ENCODE peak calls at places on chromosomes 11 and 22, in eight cellular contexts. P is HFFc6; T is fibroblast of the aortic adventitia; Y is CD8-positive, alpha-beta T cell; M is WTC11; R is fibroblast of mammary gland; H is HCT116; O is HFF-Myc. J is an unnamed sample.

GRCh38 chr22:20392983-20393704 is 807 bp upstream of the ZNF74 start:
- DNase-seq in R (no peak), M (no peak), O (no peak), P (no peak), Y (no peak), T (no peak), H (no peak), J (no peak)

GRCh38 chr22:47143249-47143938 is 380.9 kb downstream of the TBC1D22A start:
- DNase-seq in R (no peak), O (no peak), M (no peak), Y (no peak), H (no peak), P (no peak), T (no peak), J (no peak)

GRCh38 chr11:57982763-57983162 is 40.9 kb upstream of the OR9Q1 start:
- DNase-seq in R (no peak), P (no peak), Y (no peak), O (no peak), H (no peak), M (no peak), T (no peak), J (peak; percentile 13)

GRCh38 chr22:47801541-47802245 is 1039.2 kb downstream of the TBC1D22A start:
- DNase-seq in T (no peak), M (no peak), H (no peak), O (no peak), P (no peak), R (no peak), Y (no peak), J (no peak)

GRCh38 chr22:35170716-35171697 is 86.3 kb upstream of the HMGXB4 start:
- DNase-seq in Y (no peak), M (no peak), H (no peak), O (no peak), R (no peak), P (no peak), T (no peak), J (no peak)

GRCh38 chr11:85710912-85711311 is 24.9 kb upstream of the CCDC89 start:
- DNase-seq in M (no peak), P (no peak), R (no peak), Y (no peak), H (no peak), T (no peak), O (no peak), J (no peak)

GRCh38 chr22:19869497-19870152 is 15.0 kb upstream of the GNB1L start:
- DNase-seq in R (no peak), O (no peak), M (no peak), T (no peak), P (no peak), Y (no peak), H (no peak), J (no peak)

GRCh38 chr11:76835928-76836612 is 24.6 kb upstream of the ACER3 start:
- DNase-seq in P (peak; percentile 55), T (peak; percentile 94), R (peak; percentile 86), H (no peak), O (peak; percentile 72), M (no peak), Y (no peak), J (no peak)

GRCh38 chr11:3942160-3942955 is 86.9 kb downstream of the STIM1 start:
- DNase-seq in P (no peak), M (no peak), R (no peak), T (no peak), Y (peak; percentile 19), H (no peak), O (no peak), J (no peak)

GRCh38 chr22:45975266-45976161 is 1.4 kb downstream of the WNT7B start:
- DNase-seq in Y (no peak), T (no peak), P (no peak), R (no peak), O (no peak), M (no peak), H (no peak), J (no peak)

GRCh38 chr11:3971756-3972404 is 116.4 kb downstream of the STIM1 start:
- DNase-seq in R (peak; percentile 56), M (no peak), T (peak; percentile 38), Y (no peak), H (no peak), P (peak; percentile 35), O (no peak), J (no peak)

GRCh38 chr11:32821917-32822560 is 7.7 kb upstream of the PRRG4 start:
- DNase-seq in P (no peak), O (no peak), R (no peak), M (no peak), H (no peak), Y (no peak), T (no peak), J (no peak)

GRCh38 chr11:129785383-129786111 is 30.1 kb upstream of the TMEM45B start:
- DNase-seq in R (peak; percentile 16), O (no peak), M (no peak), T (peak; percentile 55), Y (no peak), H (no peak), P (no peak), J (no peak)

GRCh38 chr11:92122561-92122960 is 102.1 kb upstream of the FAT3 start:
- DNase-seq in M (no peak), R (no peak), Y (no peak), O (no peak), T (no peak), H (no peak), P (no peak), J (no peak)

GRCh38 chr11:126114486-126115252 is 52.0 kb upstream of the CDON start:
- DNase-seq in O (no peak), H (no peak), R (no peak), Y (no peak), T (no peak), M (no peak), P (no peak), J (no peak)

GRCh38 chr22:47165338-47165931 is 403.0 kb downstream of the TBC1D22A start:
- DNase-seq in R (no peak), O (no peak), H (no peak), Y (no peak), M (peak; percentile 8), T (no peak), P (no peak), J (no peak)

GRCh38 chr22:20174785-20175596 is 24.1 kb upstream of the CCDC188 start:
- DNase-seq in H (no peak), P (no peak), O (no peak), M (no peak), Y (no peak), T (peak; percentile 6), R (peak; percentile 3), J (no peak)

GRCh38 chr11:27440090-27440489 is 32.5 kb downstream of the LGR4 start:
- DNase-seq in Y (no peak), M (no peak), P (no peak), O (no peak), R (no peak), T (no peak), H (no peak), J (no peak)

GRCh38 chr11:58024601-58025091 is 965 bp downstream of the OR9Q1 start:
- DNase-seq in T (peak; percentile 55), M (no peak), P (peak; percentile 47), O (no peak), Y (no peak), H (no peak), R (peak; percentile 56), J (no peak)

GRCh38 chr11:67255353-67255752 is 10.9 kb upstream of the GRK2 start:
- DNase-seq in O (no peak), T (no peak), M (no peak), R (no peak), Y (no peak), H (no peak), P (no peak), J (no peak)

GRCh38 chr11:45833761-45834160 is 13.5 kb upstream of the CRY2 start:
- DNase-seq in P (no peak), Y (no peak), T (no peak), M (no peak), O (no peak), H (no peak), R (no peak), J (no peak)

GRCh38 chr11:67195971-67196418 is 70.3 kb upstream of the GRK2 start:
- DNase-seq in R (peak; percentile 89), Y (no peak), H (no peak), P (peak; percentile 85), O (peak; percentile 61), M (no peak), T (peak; percentile 80), J (no peak)

GRCh38 chr11:129974237-129974636 is 28.4 kb downstream of the PRDM10 start:
- DNase-seq in T (no peak), P (no peak), M (no peak), O (no peak), Y (no peak), H (no peak), R (no peak), J (no peak)

GRCh38 chr22:40364431-40364830 is 6.0 kb upstream of the SGSM3 start:
- DNase-seq in O (no peak), Y (no peak), R (no peak), M (no peak), P (no peak), T (no peak), H (no peak), J (no peak)

GRCh38 chr11:520428-521178 is 13.6 kb upstream of the RNH1 start:
- DNase-seq in H (no peak), T (no peak), P (no peak), O (no peak), R (no peak), M (peak; percentile 45), Y (no peak), J (no peak)
- TF ChIP-seq CTCF in H (no peak), T (no peak), P (peak; percentile 25), O (no peak), R (no peak), M (peak; percentile 53), Y (no peak), J (no peak)

GRCh38 chr11:83801799-83802198 is 515.6 kb upstream of the CCDC90B start:
- DNase-seq in P (no peak), H (no peak), M (no peak), O (no peak), T (no peak), R (no peak), Y (no peak), J (no peak)
- TF ChIP-seq CTCF in P (peak; percentile 56), H (peak; percentile 36), M (no peak), O (peak; percentile 14), T (peak; percentile 23), R (peak; percentile 32), Y (no peak), J (no peak)

DNA sequence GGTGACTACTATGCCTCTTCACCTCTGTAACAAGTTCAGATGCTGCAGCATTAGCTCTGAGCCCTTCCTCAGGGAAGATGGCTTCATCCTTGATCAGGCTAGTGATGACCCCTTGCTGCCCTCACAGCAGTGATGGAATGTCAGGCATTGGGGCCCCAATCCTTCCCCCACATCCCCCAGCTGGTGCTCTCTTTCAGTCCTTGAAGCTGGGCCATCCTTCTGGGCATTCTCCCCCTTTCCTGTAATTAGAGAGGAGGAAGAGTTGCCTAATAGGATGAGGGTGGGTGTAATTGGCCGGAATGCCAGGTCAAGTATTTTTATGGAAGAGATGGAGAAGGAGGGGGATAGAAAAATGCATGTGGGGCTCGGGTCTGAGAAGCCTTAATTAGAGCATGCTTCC is 62.6 kb downstream of the TRAF6 start:
- DNase-seq in H (no peak), M (no peak), T (no peak), P (no peak), Y (no peak), R (no peak), O (no peak), J (no peak)
- TF ChIP-seq CTCF in H (no peak), M (no peak), T (no peak), P (no peak), Y (no peak), R (no peak), O (no peak), J (no peak)

GRCh38 chr11:9992306-9992705 is 301.7 kb downstream of the SBF2 start:
- DNase-seq in M (no peak), Y (no peak), T (no peak), P (no peak), O (no peak), R (no peak), H (no peak), J (no peak)

GRCh38 chr11:9990221-9990973 is 303.6 kb downstream of the SBF2 start:
- DNase-seq in T (peak; percentile 75), P (peak; percentile 34), O (no peak), R (peak; percentile 41), H (no peak), Y (no peak), M (no peak), J (no peak)
- TF ChIP-seq CTCF in T (peak; percentile 39), P (peak; percentile 30), O (no peak), R (peak; percentile 17), H (no peak), Y (no peak), M (no peak), J (no peak)